ENCODE peak calls at places on chromosome 7, in five cellular contexts. One of them, this sample, is unnamed.

GRCh38 chr7:39927018-39927417 is 23.0 kb upstream of the CDK13 start:
- DNase-seq in trophoblast cell: no peak
- DNase-seq in IMR-90: no peak
- DNase-seq in H1: no peak
- DNase-seq in neuronal stem cell: no peak
- DNase-seq in this sample: no peak

GRCh38 chr7:68964060-68964459 is 634.2 kb upstream of the AUTS2 start:
- DNase-seq in trophoblast cell: no peak
- DNase-seq in IMR-90: no peak
- DNase-seq in H1: no peak
- DNase-seq in neuronal stem cell: no peak
- DNase-seq in this sample: no peak

GRCh38 chr7:158432369-158433270 is 155.0 kb downstream of the PTPRN2 start:
- DNase-seq in trophoblast cell: peak
- DNase-seq in IMR-90: no peak
- DNase-seq in H1: no peak
- DNase-seq in neuronal stem cell: no peak
- DNase-seq in this sample: no peak

GRCh38 chr7:107680478-107680877 is 19.9 kb downstream of the SLC26A4 start:
- DNase-seq in trophoblast cell: no peak
- DNase-seq in IMR-90: no peak
- DNase-seq in H1: no peak
- DNase-seq in neuronal stem cell: no peak
- DNase-seq in this sample: no peak

GRCh38 chr7:90709501-90710465 is 113.7 kb downstream of the CDK14 start:
- DNase-seq in trophoblast cell: no peak
- DNase-seq in IMR-90: peak
- DNase-seq in H1: no peak
- DNase-seq in neuronal stem cell: no peak
- DNase-seq in this sample: no peak

GRCh38 chr7:130021105-130021834 is 29.9 kb downstream of the ZC3HC1 start:
- DNase-seq in trophoblast cell: no peak
- DNase-seq in IMR-90: no peak
- DNase-seq in H1: no peak
- DNase-seq in neuronal stem cell: no peak
- DNase-seq in this sample: no peak

GRCh38 chr7:151017370-151017952 is 6.8 kb downstream of the ATG9B start:
- DNase-seq in trophoblast cell: no peak
- DNase-seq in IMR-90: no peak
- DNase-seq in H1: no peak
- DNase-seq in neuronal stem cell: no peak
- DNase-seq in this sample: no peak

GRCh38 chr7:20562461-20562860 is 53.0 kb upstream of the ABCB5 start:
- DNase-seq in trophoblast cell: no peak
- DNase-seq in IMR-90: no peak
- DNase-seq in H1: no peak
- DNase-seq in neuronal stem cell: no peak
- DNase-seq in this sample: no peak

GRCh38 chr7:69245646-69246045 is 352.6 kb upstream of the AUTS2 start:
- DNase-seq in trophoblast cell: no peak
- DNase-seq in IMR-90: no peak
- DNase-seq in H1: no peak
- DNase-seq in neuronal stem cell: no peak
- DNase-seq in this sample: no peak

GRCh38 chr7:29091121-29091601 is 55.2 kb downstream of the CPVL start:
- DNase-seq in trophoblast cell: no peak
- DNase-seq in IMR-90: no peak
- DNase-seq in H1: no peak
- DNase-seq in neuronal stem cell: no peak
- DNase-seq in this sample: no peak

GRCh38 chr7:157335991-157336382 is 817 bp upstream of the DNAJB6 start:
- DNase-seq in trophoblast cell: no peak
- DNase-seq in IMR-90: no peak
- DNase-seq in H1: no peak
- DNase-seq in neuronal stem cell: no peak
- DNase-seq in this sample: no peak

GRCh38 chr7:51472873-51473272 is 156.3 kb upstream of the COBL start:
- DNase-seq in trophoblast cell: no peak
- DNase-seq in IMR-90: no peak
- DNase-seq in H1: no peak
- DNase-seq in neuronal stem cell: no peak
- DNase-seq in this sample: no peak

GRCh38 chr7:105664816-105665525 is 83.7 kb upstream of the EFCAB10 start:
- DNase-seq in trophoblast cell: no peak
- DNase-seq in IMR-90: peak
- DNase-seq in H1: no peak
- DNase-seq in neuronal stem cell: no peak
- DNase-seq in this sample: peak

GRCh38 chr7:4830176-4830575 is 31.7 kb downstream of the PAPOLB start:
- DNase-seq in trophoblast cell: peak
- DNase-seq in IMR-90: peak
- DNase-seq in H1: peak
- DNase-seq in neuronal stem cell: peak
- DNase-seq in this sample: peak

GRCh38 chr7:118184392-118184899 is 482 bp downstream of the LSM8 start:
- DNase-seq in trophoblast cell: no peak
- DNase-seq in IMR-90: no peak
- DNase-seq in H1: no peak
- DNase-seq in neuronal stem cell: no peak
- DNase-seq in this sample: no peak

GRCh38 chr7:132242192-132242812 is 334.0 kb downstream of the PLXNA4 start:
- DNase-seq in trophoblast cell: no peak
- DNase-seq in IMR-90: no peak
- DNase-seq in H1: no peak
- DNase-seq in neuronal stem cell: no peak
- DNase-seq in this sample: no peak

GRCh38 chr7:36796850-36797618 is 72.7 kb upstream of the AOAH start:
- DNase-seq in trophoblast cell: no peak
- DNase-seq in IMR-90: no peak
- DNase-seq in H1: no peak
- DNase-seq in neuronal stem cell: no peak
- DNase-seq in this sample: no peak

GRCh38 chr7:7770228-7770627 is 51.8 kb upstream of the RPA3 start:
- DNase-seq in trophoblast cell: no peak
- DNase-seq in IMR-90: peak
- DNase-seq in H1: no peak
- DNase-seq in neuronal stem cell: no peak
- DNase-seq in this sample: no peak

GRCh38 chr7:158821173-158822021 is 7.9 kb downstream of the ESYT2 start:
- DNase-seq in trophoblast cell: peak
- DNase-seq in IMR-90: peak
- DNase-seq in H1: no peak
- DNase-seq in neuronal stem cell: no peak
- DNase-seq in this sample: no peak

GRCh38 chr7:98745722-98746318 is 124.0 kb downstream of the TMEM130 start:
- DNase-seq in trophoblast cell: peak
- DNase-seq in IMR-90: peak
- DNase-seq in H1: no peak
- DNase-seq in neuronal stem cell: peak
- DNase-seq in this sample: peak

GRCh38 chr7:50304158-50304910 is at the start of gene IKZF1:
- DNase-seq in trophoblast cell: peak
- DNase-seq in IMR-90: no peak
- DNase-seq in H1: no peak
- DNase-seq in neuronal stem cell: no peak
- DNase-seq in this sample: peak

GRCh38 chr7:108660465-108660864 is 90.8 kb downstream of the DNAJB9 start:
- DNase-seq in trophoblast cell: no peak
- DNase-seq in IMR-90: peak
- DNase-seq in H1: no peak
- DNase-seq in neuronal stem cell: peak
- DNase-seq in this sample: no peak

GRCh38 chr7:21784989-21785388 is 160.7 kb downstream of the CDCA7L start:
- DNase-seq in trophoblast cell: no peak
- DNase-seq in IMR-90: no peak
- DNase-seq in H1: no peak
- DNase-seq in neuronal stem cell: no peak
- DNase-seq in this sample: no peak

GRCh38 chr7:29485376-29486190 is 78.1 kb upstream of the PRR15 start:
- DNase-seq in trophoblast cell: no peak
- DNase-seq in IMR-90: no peak
- DNase-seq in H1: no peak
- DNase-seq in neuronal stem cell: no peak
- DNase-seq in this sample: no peak

GRCh38 chr7:156344595-156344994 is 296.0 kb upstream of the RNF32 start:
- DNase-seq in trophoblast cell: no peak
- DNase-seq in IMR-90: no peak
- DNase-seq in H1: no peak
- DNase-seq in neuronal stem cell: no peak
- DNase-seq in this sample: no peak

GRCh38 chr7:115910541-115911164 is 119.9 kb downstream of the TFEC start:
- DNase-seq in trophoblast cell: peak
- DNase-seq in IMR-90: peak
- DNase-seq in H1: no peak
- DNase-seq in neuronal stem cell: peak
- DNase-seq in this sample: no peak

GRCh38 chr7:143514995-143515735 is 37.5 kb downstream of the TAS2R41 start:
- DNase-seq in trophoblast cell: peak
- DNase-seq in IMR-90: no peak
- DNase-seq in H1: no peak
- DNase-seq in neuronal stem cell: no peak
- DNase-seq in this sample: no peak

GRCh38 chr7:105389090-105389650 is 449 bp upstream of the SRPK2 start:
- DNase-seq in trophoblast cell: peak
- DNase-seq in IMR-90: peak
- DNase-seq in H1: no peak
- DNase-seq in neuronal stem cell: peak
- DNase-seq in this sample: peak

GRCh38 chr7:158112571-158113320 is 474.9 kb downstream of the PTPRN2 start:
- DNase-seq in trophoblast cell: no peak
- DNase-seq in IMR-90: no peak
- DNase-seq in H1: no peak
- DNase-seq in neuronal stem cell: no peak
- DNase-seq in this sample: no peak

GRCh38 chr7:101707587-101707986 is 78.5 kb upstream of the MYL10 start:
- DNase-seq in trophoblast cell: no peak
- DNase-seq in IMR-90: no peak
- DNase-seq in H1: no peak
- DNase-seq in neuronal stem cell: no peak
- DNase-seq in this sample: no peak

GRCh38 chr7:125834421-125834820 is 904.8 kb upstream of the POT1 start:
- DNase-seq in trophoblast cell: no peak
- DNase-seq in IMR-90: no peak
- DNase-seq in H1: no peak
- DNase-seq in neuronal stem cell: no peak
- DNase-seq in this sample: no peak

GRCh38 chr7:40436761-40437160 is 302.0 kb downstream of the SUGCT start:
- DNase-seq in trophoblast cell: no peak
- DNase-seq in IMR-90: no peak
- DNase-seq in H1: no peak
- DNase-seq in neuronal stem cell: no peak
- DNase-seq in this sample: no peak

GRCh38 chr7:2553108-2553507 is 2.2 kb downstream of the BRAT1 start:
- DNase-seq in trophoblast cell: no peak
- DNase-seq in IMR-90: no peak
- DNase-seq in H1: no peak
- DNase-seq in neuronal stem cell: no peak
- DNase-seq in this sample: no peak

GRCh38 chr7:100865971-100866720 is 1.0 kb upstream of the TRIP6 start:
- DNase-seq in trophoblast cell: no peak
- DNase-seq in IMR-90: no peak
- DNase-seq in H1: no peak
- DNase-seq in neuronal stem cell: no peak
- DNase-seq in this sample: no peak

GRCh38 chr7:146731185-146731584 is 614.6 kb downstream of the CNTNAP2 start:
- DNase-seq in trophoblast cell: no peak
- DNase-seq in IMR-90: no peak
- DNase-seq in H1: no peak
- DNase-seq in neuronal stem cell: no peak
- DNase-seq in this sample: no peak

DNA sequence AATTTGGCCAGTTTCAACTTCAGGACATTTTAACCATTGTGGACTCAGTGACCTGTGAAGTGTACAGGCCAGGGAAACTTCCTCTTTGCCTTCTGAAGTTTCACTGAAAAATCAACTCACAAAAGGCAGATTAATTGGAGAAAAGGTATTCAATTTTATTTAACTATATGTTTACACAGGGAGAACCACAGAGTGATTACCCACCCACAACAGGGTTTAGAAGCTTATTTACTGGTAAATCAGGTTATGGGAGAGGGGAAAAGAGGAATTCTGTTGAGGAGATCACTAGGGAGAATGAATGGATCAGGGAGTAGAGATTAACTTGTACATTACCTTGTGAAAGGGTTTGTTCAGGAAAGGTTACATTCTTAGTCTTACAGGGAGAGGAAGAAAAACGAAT is 1.7 kb upstream of the AKR1D1 start:
- DNase-seq in trophoblast cell: no peak
- DNase-seq in IMR-90: no peak
- DNase-seq in H1: no peak
- DNase-seq in neuronal stem cell: no peak
- DNase-seq in this sample: no peak
- H2AK5ac ChIP-seq in trophoblast cell: no peak
- H2AK5ac ChIP-seq in IMR-90: no peak
- H2AK5ac ChIP-seq in H1: no peak
- H2AK5ac ChIP-seq in neuronal stem cell: no peak
- H2AK5ac ChIP-seq in this sample: no peak

GRCh38 chr7:139776486-139777303 is 1.1 kb downstream of the HIPK2 start:
- DNase-seq in trophoblast cell: peak
- DNase-seq in IMR-90: peak
- DNase-seq in H1: no peak
- DNase-seq in neuronal stem cell: peak
- DNase-seq in this sample: no peak
- H3K14ac ChIP-seq in trophoblast cell: no peak
- H3K14ac ChIP-seq in IMR-90: peak
- H3K14ac ChIP-seq in H1: no peak
- H3K14ac ChIP-seq in neuronal stem cell: no peak
- H3K14ac ChIP-seq in this sample: no peak

GRCh38 chr7:86444245-86444644 is 199.5 kb upstream of the GRM3 start:
- DNase-seq in trophoblast cell: no peak
- DNase-seq in IMR-90: no peak
- DNase-seq in H1: no peak
- DNase-seq in neuronal stem cell: no peak
- DNase-seq in this sample: no peak
- H2AK5ac ChIP-seq in trophoblast cell: no peak
- H2AK5ac ChIP-seq in IMR-90: no peak
- H2AK5ac ChIP-seq in H1: no peak
- H2AK5ac ChIP-seq in neuronal stem cell: no peak
- H2AK5ac ChIP-seq in this sample: no peak

GRCh38 chr7:76303829-76304505 is 1.5 kb downstream of the HSPB1 start:
- DNase-seq in trophoblast cell: peak
- DNase-seq in IMR-90: peak
- DNase-seq in H1: no peak
- DNase-seq in neuronal stem cell: no peak
- DNase-seq in this sample: no peak

GRCh38 chr7:76301000-76301399 is 1.5 kb upstream of the HSPB1 start:
- DNase-seq in trophoblast cell: no peak
- DNase-seq in IMR-90: no peak
- DNase-seq in H1: no peak
- DNase-seq in neuronal stem cell: no peak
- DNase-seq in this sample: no peak

GRCh38 chr7:76300210-76300731 is 2.2 kb upstream of the HSPB1 start:
- DNase-seq in trophoblast cell: peak
- DNase-seq in IMR-90: peak
- DNase-seq in H1: no peak
- DNase-seq in neuronal stem cell: no peak
- DNase-seq in this sample: no peak

GRCh38 chr7:76302299-76303056 is at the start of gene HSPB1:
- DNase-seq in trophoblast cell: peak
- DNase-seq in IMR-90: peak
- DNase-seq in H1: no peak
- DNase-seq in neuronal stem cell: peak
- DNase-seq in this sample: peak

GRCh38 chr7:76303057-76303828 is 770 bp downstream of the HSPB1 start:
- DNase-seq in trophoblast cell: peak
- DNase-seq in IMR-90: peak
- DNase-seq in H1: peak
- DNase-seq in neuronal stem cell: peak
- DNase-seq in this sample: peak
- H3K14ac ChIP-seq in trophoblast cell: peak
- H3K14ac ChIP-seq in IMR-90: peak
- H3K14ac ChIP-seq in H1: no peak
- H3K14ac ChIP-seq in neuronal stem cell: peak
- H3K14ac ChIP-seq in this sample: no peak

This sample was measured in H9.